ENCODE peak calls at places on chromosome 14, in eight cellular contexts. D is fibroblast of mammary gland, R is uterus, X is mucosa of descending colon, Y is fibroblast of the aortic adventitia, V is OCI-LY7, F is lung, E is left ventricle myocardium inferior. W is an unnamed sample.

GRCh38 chr14:55747186-55747585 is 167.2 kb downstream of the KTN1 start:
- DNase-seq in R (no peak), V (no peak), X (no peak), E (no peak), D (no peak), Y (no peak), F (no peak), W (no peak)

GRCh38 chr14:33163109-33163508 is 224.4 kb downstream of the NPAS3 start:
- DNase-seq in E (no peak), D (no peak), X (no peak), R (no peak), V (peak), Y (no peak), F (no peak), W (no peak)

GRCh38 chr14:70086685-70087379 is 101.9 kb downstream of the SLC8A3 start:
- DNase-seq in X (peak), R (no peak), E (no peak), Y (peak), V (peak), D (peak), F (no peak), W (no peak)

GRCh38 chr14:104677506-104678332 is 11.7 kb upstream of the INF2 start:
- DNase-seq in X (peak), D (peak), Y (peak), V (peak), R (peak), E (peak), F (peak), W (peak)

GRCh38 chr14:102155150-102155549 is 15.5 kb downstream of the WDR20 start:
- DNase-seq in R (no peak), D (peak), F (no peak), E (no peak), X (no peak), Y (peak), V (no peak), W (no peak)

GRCh38 chr14:64303471-64303917 is 9.3 kb upstream of the ESR2 start:
- DNase-seq in X (no peak), Y (peak), E (no peak), V (peak), F (no peak), R (no peak), D (peak), W (no peak)

GRCh38 chr14:49621114-49621881 is 699 bp downstream of the MGAT2 start:
- DNase-seq in E (peak), D (no peak), R (peak), V (peak), F (peak), X (peak), Y (peak), W (peak)

GRCh38 chr14:63918411-63918810 is 65.6 kb downstream of the SYNE2 start:
- DNase-seq in F (no peak), D (no peak), E (no peak), V (no peak), X (no peak), R (no peak), Y (no peak), W (no peak)

GRCh38 chr14:100321473-100322137 is 1.5 kb upstream of the SLC25A47 start:
- DNase-seq in F (no peak), R (no peak), X (no peak), V (no peak), D (no peak), E (no peak), Y (no peak), W (peak)

GRCh38 chr14:100867631-100868315 is 35.7 kb downstream of the RTL1 start:
- DNase-seq in Y (no peak), R (no peak), E (peak), F (no peak), D (no peak), X (no peak), V (no peak), W (no peak)

GRCh38 chr14:54775486-54776100 is 127.0 kb downstream of the GCH1 start:
- DNase-seq in E (no peak), F (no peak), D (no peak), R (no peak), V (no peak), Y (no peak), X (no peak), W (peak)

GRCh38 chr14:85178869-85179268 is 351.1 kb upstream of the FLRT2 start:
- DNase-seq in E (no peak), V (no peak), X (no peak), F (no peak), R (no peak), D (no peak), Y (no peak), W (no peak)

GRCh38 chr14:65062096-65063075 is 39.9 kb downstream of the MAX start:
- DNase-seq in X (no peak), F (no peak), V (no peak), R (no peak), E (no peak), Y (no peak), D (no peak), W (no peak)

GRCh38 chr14:106277503-106277902 is 751.1 kb downstream of the TMEM121 start:
- DNase-seq in R (no peak), Y (no peak), F (no peak), X (peak), E (no peak), V (peak), D (no peak), W (no peak)

GRCh38 chr14:68627868-68628604 is 164.8 kb downstream of the ZFP36L1 start:
- DNase-seq in X (peak), D (no peak), V (no peak), E (peak), Y (no peak), F (no peak), R (no peak), W (peak)

GRCh38 chr14:30874999-30875787 is 834 bp downstream of the COCH start:
- DNase-seq in V (peak), R (no peak), X (no peak), Y (no peak), F (no peak), E (no peak), D (no peak), W (no peak)

GRCh38 chr14:101127239-101127638 is 223.7 kb upstream of the RTL1 start:
- DNase-seq in V (no peak), D (no peak), E (no peak), X (no peak), F (peak), Y (no peak), R (no peak), W (no peak)

GRCh38 chr14:61973981-61974380 is 211.8 kb downstream of the SNAPC1 start:
- DNase-seq in X (no peak), Y (no peak), D (peak), F (no peak), E (no peak), R (no peak), V (no peak), W (no peak)

GRCh38 chr14:85280074-85280473 is 249.9 kb upstream of the FLRT2 start:
- DNase-seq in Y (no peak), R (no peak), F (no peak), E (no peak), D (peak), V (no peak), X (no peak), W (no peak)

GRCh38 chr14:36424478-36425102 is 95.4 kb downstream of the NKX2-1 start:
- DNase-seq in E (no peak), Y (no peak), V (no peak), X (peak), D (no peak), F (no peak), R (no peak), W (no peak)

GRCh38 chr14:39140170-39140569 is 26.0 kb downstream of the GEMIN2 start:
- DNase-seq in D (no peak), F (no peak), X (no peak), E (no peak), V (no peak), Y (no peak), R (no peak), W (no peak)

GRCh38 chr14:25049127-25049558 is 804 bp downstream of the STXBP6 start:
- DNase-seq in D (no peak), F (no peak), X (peak), Y (peak), R (no peak), E (no peak), V (no peak), W (no peak)

GRCh38 chr14:75183225-75183624 is 6.8 kb upstream of the TMED10 start:
- DNase-seq in F (no peak), D (no peak), V (no peak), R (no peak), E (no peak), Y (no peak), X (no peak), W (no peak)

GRCh38 chr14:106883218-106883692 is 1356.9 kb downstream of the TMEM121 start:
- DNase-seq in Y (no peak), E (no peak), R (no peak), F (no peak), D (no peak), X (peak), V (peak), W (peak)

GRCh38 chr14:32397871-32398640 is 69.0 kb downstream of the AKAP6 start:
- DNase-seq in D (peak), Y (peak), R (peak), V (no peak), X (no peak), F (no peak), E (no peak), W (no peak)

GRCh38 chr14:97185186-97185585 is 388.0 kb downstream of the VRK1 start:
- DNase-seq in F (no peak), Y (no peak), R (no peak), D (peak), E (no peak), V (peak), X (peak), W (no peak)
- TF ChIP-seq CTCF in F (no peak), Y (no peak), R (no peak), D (no peak), E (peak), V (peak), X (no peak), W (peak)

GRCh38 chr14:93804654-93805053 is 16.4 kb upstream of the PRIMA1 start:
- DNase-seq in R (no peak), V (no peak), F (no peak), E (no peak), D (no peak), Y (no peak), X (no peak), W (no peak)
- TF ChIP-seq CTCF in R (no peak), V (peak), F (no peak), E (no peak), D (no peak), Y (no peak), X (no peak), W (no peak)

GRCh38 chr14:103230658-103231334 is 103.2 kb upstream of the EIF5 start:
- DNase-seq in R (no peak), F (no peak), Y (no peak), D (no peak), X (no peak), V (no peak), E (no peak), W (no peak)
- TF ChIP-seq CTCF in R (no peak), F (no peak), Y (no peak), D (no peak), X (no peak), V (no peak), E (no peak), W (no peak)

GRCh38 chr14:92458136-92458958 is 55.2 kb upstream of the RIN3 start:
- DNase-seq in E (no peak), D (no peak), R (no peak), F (no peak), X (no peak), Y (no peak), V (no peak), W (no peak)

GRCh38 chr14:92458959-92459478 is 54.6 kb upstream of the RIN3 start:
- DNase-seq in R (no peak), E (no peak), V (no peak), D (no peak), Y (no peak), X (no peak), F (no peak), W (no peak)

GRCh38 chr14:92460541-92460915 is 53.1 kb upstream of the RIN3 start:
- DNase-seq in X (no peak), F (no peak), V (no peak), D (no peak), R (no peak), E (no peak), Y (no peak), W (no peak)

GRCh38 chr14:92460916-92461579 is 52.5 kb upstream of the RIN3 start:
- DNase-seq in F (no peak), E (peak), D (peak), X (no peak), Y (peak), V (no peak), R (no peak), W (no peak)

DNA sequence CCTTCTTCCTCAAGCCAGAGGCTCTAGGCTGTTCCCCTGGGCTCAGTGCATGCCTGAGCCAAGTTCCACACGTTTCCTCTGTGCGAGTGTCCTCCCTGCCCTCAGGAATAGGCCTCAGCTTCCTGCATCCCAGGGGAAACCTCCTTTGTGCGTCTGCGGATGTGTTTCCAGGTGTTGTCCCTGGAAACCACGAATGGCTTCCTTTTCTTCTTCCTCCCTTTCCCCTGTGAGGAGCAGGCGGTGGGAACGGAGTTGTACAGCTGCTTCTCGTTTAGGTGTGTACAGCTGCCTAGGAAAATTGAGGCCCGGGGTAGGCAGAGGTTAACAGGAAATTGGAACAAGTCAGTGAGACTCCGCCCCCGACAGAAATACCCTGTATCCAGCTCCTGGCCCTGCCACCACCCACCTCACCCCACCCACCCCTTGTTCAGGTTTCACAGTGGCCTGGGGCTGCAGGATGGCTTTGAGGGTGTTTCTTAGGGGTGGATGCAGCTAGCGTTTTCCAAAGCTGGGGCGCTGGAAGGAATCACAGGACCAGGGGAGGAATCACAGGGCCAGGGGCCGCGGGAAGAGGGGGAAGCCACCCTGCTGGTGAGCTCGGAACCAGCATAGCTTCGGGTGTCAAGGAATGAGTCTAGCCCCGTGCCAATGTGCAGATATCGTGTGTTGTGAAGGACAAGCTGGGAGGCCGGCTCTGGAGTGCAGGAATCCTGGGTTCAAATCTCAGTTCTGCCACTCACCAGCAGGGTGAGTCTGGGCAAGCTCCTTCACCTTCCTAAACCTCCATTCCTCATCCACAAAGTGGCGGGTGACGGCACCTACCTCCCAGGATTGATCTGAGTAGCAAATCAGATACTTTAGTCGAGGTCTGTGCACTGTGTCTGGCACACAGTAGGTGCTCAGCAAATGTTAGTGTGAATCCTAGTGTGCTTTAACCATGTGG is 53.8 kb upstream of the RIN3 start:
- DNase-seq in D (peak), R (peak), E (peak), Y (no peak), X (no peak), V (no peak), F (no peak), W (no peak)
- TF ChIP-seq CTCF in D (peak), R (no peak), E (peak), Y (peak), X (no peak), V (no peak), F (no peak), W (no peak)

GRCh38 chr14:67536087-67536486 is 3.0 kb downstream of the PLEKHH1 start:
- DNase-seq in V (no peak), X (no peak), E (no peak), D (no peak), R (no peak), Y (no peak), F (no peak), W (no peak)

GRCh38 chr14:67533754-67534085 is 630 bp downstream of the PLEKHH1 start:
- DNase-seq in E (no peak), F (no peak), R (no peak), D (no peak), X (peak), Y (no peak), V (no peak), W (no peak)

GRCh38 chr14:67532606-67532997 is 488 bp upstream of the PLEKHH1 start:
- DNase-seq in E (no peak), Y (no peak), X (no peak), R (no peak), F (no peak), V (no peak), D (no peak), W (no peak)

GRCh38 chr14:67529947-67530935 is 2.8 kb upstream of the PLEKHH1 start:
- DNase-seq in V (no peak), F (no peak), E (no peak), Y (no peak), R (no peak), D (no peak), X (no peak), W (no peak)

DNA sequence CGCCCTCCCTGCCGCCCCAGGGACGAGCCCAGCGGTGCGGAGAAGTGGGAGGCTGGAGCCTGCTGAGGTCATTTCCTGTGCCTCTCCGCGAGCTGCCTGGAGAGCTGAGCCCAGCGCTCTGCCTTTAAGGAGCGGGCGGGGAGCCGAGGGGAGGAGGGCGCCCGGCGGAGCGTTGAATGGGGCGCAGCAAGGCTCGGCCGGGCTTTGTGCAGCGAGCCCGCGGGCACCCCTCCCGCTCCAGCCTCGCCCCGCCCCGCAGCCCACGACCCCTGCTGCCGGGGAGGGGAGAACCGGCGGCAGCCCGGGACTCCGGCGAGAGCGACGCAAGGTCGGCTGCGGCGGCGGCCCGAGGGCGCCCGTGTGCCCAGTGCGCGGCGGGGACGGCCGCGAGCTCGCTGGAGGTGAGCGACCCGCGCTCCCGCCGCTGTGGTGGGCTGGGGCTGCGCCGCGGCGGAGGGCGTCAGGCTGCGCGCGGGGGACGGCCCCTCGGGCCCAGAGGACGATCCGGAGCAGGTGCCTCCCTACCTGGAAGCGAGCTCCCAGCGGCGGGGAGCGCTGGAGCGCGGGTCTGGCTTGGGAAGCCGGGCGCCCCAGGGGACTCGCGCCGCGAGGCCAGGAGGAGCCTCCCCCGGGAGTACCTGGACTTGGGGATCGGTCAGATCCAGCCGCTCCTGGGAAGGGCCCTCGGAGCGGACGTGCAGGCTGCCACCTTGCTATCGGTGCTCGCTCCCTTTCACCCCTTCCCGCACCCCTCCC is at the start of gene PLEKHH1:
- DNase-seq in V (no peak), F (peak), R (peak), Y (peak), X (peak), E (peak), D (peak), W (peak)
- TF ChIP-seq CTCF in V (no peak), F (no peak), R (no peak), Y (no peak), X (no peak), E (no peak), D (no peak), W (no peak)

GRCh38 chr14:80211143-80212024 is at the start of gene DIO2:
- DNase-seq in E (peak), X (peak), F (no peak), V (no peak), D (peak), Y (peak), R (no peak), W (no peak)

GRCh38 chr14:80212025-80212402 is 710 bp upstream of the DIO2 start:
- DNase-seq in E (no peak), R (no peak), X (no peak), Y (peak), V (no peak), D (peak), F (no peak), W (no peak)

GRCh38 chr14:80215756-80216581 is 4.7 kb upstream of the DIO2 start:
- DNase-seq in E (peak), Y (peak), D (peak), R (no peak), F (no peak), V (no peak), X (peak), W (no peak)

GRCh38 chr14:80215081-80215480 is 3.8 kb upstream of the DIO2 start:
- DNase-seq in F (no peak), D (no peak), V (no peak), E (no peak), Y (peak), R (no peak), X (no peak), W (no peak)

DNA sequence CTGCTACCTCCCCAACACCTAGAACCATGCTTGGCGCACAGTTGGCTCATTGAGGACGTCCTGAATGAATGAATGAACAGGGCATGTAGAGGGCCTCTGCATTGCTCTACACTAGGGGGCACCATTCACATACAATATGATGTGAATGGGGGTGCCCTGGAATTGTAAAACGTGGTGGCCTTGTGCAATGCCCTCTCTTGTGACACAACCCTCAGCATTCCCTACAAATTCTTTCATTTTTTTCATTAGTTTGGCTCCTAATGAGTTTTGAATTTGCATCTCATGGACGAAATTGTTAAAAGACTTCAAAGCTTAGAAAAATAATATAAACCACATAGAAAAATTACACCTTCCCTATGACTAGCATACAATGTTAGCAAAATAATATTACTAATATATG is 2.3 kb upstream of the DIO2 start:
- DNase-seq in Y (peak), V (peak), F (no peak), R (no peak), X (peak), E (no peak), D (peak), W (no peak)
- TF ChIP-seq CTCF in Y (peak), V (peak), F (no peak), R (no peak), X (no peak), E (peak), D (peak), W (peak)

GRCh38 chr14:91138511-91139359 is 24.9 kb downstream of the DGLUCY start:
- DNase-seq in F (no peak), D (peak), V (peak), X (peak), R (no peak), E (no peak), Y (peak), W (no peak)
- TF ChIP-seq CTCF in F (peak), D (peak), V (peak), X (no peak), R (no peak), E (peak), Y (peak), W (peak)

GRCh38 chr14:77314043-77314442 is 6.6 kb downstream of the POMT2 start:
- DNase-seq in R (peak), D (peak), F (no peak), V (no peak), E (no peak), Y (peak), X (no peak), W (no peak)
- TF ChIP-seq CTCF in R (no peak), D (no peak), F (no peak), V (no peak), E (no peak), Y (no peak), X (no peak), W (no peak)